ENCODE peak calls at places on chromosomes 11 and 22, in eight cellular contexts. M is hepatocyte, B is K562, I is GM12878, J is A673, O is neural progenitor cell, Y is DND-41, F is HCT116. U is an unnamed sample. For H3K4me1, the result is how much of the 10 kb centered on the place peaks cover.

GRCh38 chr11:119505861-119506260 is 82.9 kb upstream of the THY1 start:
- DNase-seq in Y (no peak), B (no peak), I (no peak), J (no peak), O (no peak), F (no peak), M (no peak), U (no peak)

GRCh38 chr11:11022126-11022730 is 164.4 kb upstream of the ZBED5 start:
- DNase-seq in O (no peak), J (peak), B (peak), I (no peak), F (peak), Y (no peak), M (peak), U (no peak)

GRCh38 chr11:111720801-111721494 is 45.2 kb downstream of the PPP2R1B start:
- DNase-seq in F (no peak), M (no peak), B (no peak), J (no peak), O (no peak), Y (no peak), I (no peak), U (no peak)

GRCh38 chr11:926341-926916 is 759 bp downstream of the AP2A2 start:
- DNase-seq in J (peak), F (peak), B (peak), Y (no peak), O (peak), I (no peak), M (peak), U (no peak)

GRCh38 chr22:29988719-29989118 is 91.5 kb upstream of the HORMAD2 start:
- DNase-seq in O (no peak), Y (no peak), I (no peak), F (no peak), B (no peak), M (no peak), J (no peak), U (no peak)

GRCh38 chr22:31631381-31631780 is 30.6 kb downstream of the PISD start:
- DNase-seq in M (no peak), O (no peak), B (no peak), I (no peak), J (no peak), Y (no peak), F (no peak), U (no peak)

GRCh38 chr22:31451709-31452571 is 37.7 kb downstream of the EIF4ENIF1 start:
- DNase-seq in B (peak), Y (no peak), M (peak), O (peak), I (peak), J (peak), F (peak), U (peak)

GRCh38 chr22:38830026-38830844 is 13.6 kb downstream of the NPTXR start:
- DNase-seq in M (no peak), I (no peak), O (no peak), B (no peak), Y (no peak), J (no peak), F (no peak), U (no peak)

GRCh38 chr11:11279956-11280689 is 72.9 kb downstream of the CSNK2A3 start:
- DNase-seq in B (no peak), Y (peak), M (peak), F (no peak), J (peak), I (no peak), O (no peak), U (no peak)

GRCh38 chr11:2584812-2585565 is 114.8 kb downstream of the KCNQ1OT1 start:
- DNase-seq in B (no peak), I (no peak), J (no peak), Y (peak), M (peak), F (no peak), O (no peak), U (no peak)

GRCh38 chr11:13242564-13242963 is 35.0 kb upstream of the BMAL1 start:
- DNase-seq in B (no peak), J (no peak), O (no peak), F (no peak), I (no peak), Y (no peak), M (no peak), U (no peak)

GRCh38 chr22:24683671-24684070 is 80.7 kb downstream of the GGT1 start:
- DNase-seq in I (no peak), M (no peak), B (no peak), J (peak), F (no peak), O (no peak), Y (no peak), U (no peak)

GRCh38 chr22:38080847-38081635 is 2.9 kb downstream of the SLC16A8 start:
- DNase-seq in J (peak), M (peak), I (no peak), O (peak), B (no peak), F (no peak), Y (no peak), U (no peak)

GRCh38 chr11:35845860-35846259 is 98.0 kb upstream of the LDLRAD3 start:
- DNase-seq in F (no peak), O (no peak), I (no peak), J (no peak), M (no peak), Y (no peak), B (no peak), U (no peak)

GRCh38 chr22:26763633-26764295 is 106.4 kb downstream of the MIAT start:
- DNase-seq in O (no peak), F (no peak), Y (no peak), B (no peak), J (no peak), M (peak), I (no peak), U (peak)

GRCh38 chr11:130177782-130178181 is 18.2 kb downstream of the ST14 start:
- DNase-seq in Y (no peak), J (no peak), M (no peak), O (no peak), I (no peak), F (no peak), B (no peak), U (no peak)

GRCh38 chr22:28821452-28821851 is 21.1 kb upstream of the XBP1 start:
- DNase-seq in O (no peak), M (no peak), F (no peak), B (no peak), I (no peak), Y (peak), J (no peak), U (no peak)

GRCh38 chr11:56714206-56714605 is 15.3 kb downstream of the OR9G1 start:
- DNase-seq in B (no peak), M (no peak), Y (peak), O (no peak), F (no peak), I (no peak), J (no peak), U (no peak)

GRCh38 chr11:30567148-30567547 is 19.0 kb downstream of the MPPED2 start:
- DNase-seq in M (no peak), J (peak), O (no peak), Y (no peak), I (no peak), B (no peak), F (no peak), U (no peak)

GRCh38 chr11:19728436-19728835 is 15.8 kb downstream of the NAV2 start:
- DNase-seq in F (no peak), B (no peak), J (no peak), M (peak), I (no peak), O (no peak), Y (no peak), U (no peak)

GRCh38 chr11:35141538-35141937 is 2.6 kb downstream of the CD44 start:
- DNase-seq in Y (no peak), M (no peak), I (no peak), J (no peak), O (no peak), B (no peak), F (no peak), U (peak)

GRCh38 chr22:29037340-29037932 is 24.2 kb downstream of the C22orf31 start:
- DNase-seq in I (no peak), B (no peak), F (no peak), M (no peak), J (no peak), O (no peak), Y (no peak), U (no peak)

GRCh38 chr11:23021287-23021863 is 161.1 kb upstream of the CCDC179 start:
- DNase-seq in J (peak), Y (peak), B (peak), M (peak), O (peak), F (no peak), I (no peak), U (no peak)

GRCh38 chr11:126060651-126061220 is 1.9 kb downstream of the CDON start:
- DNase-seq in O (peak), F (no peak), Y (no peak), J (no peak), M (peak), B (no peak), I (no peak), U (no peak)

DNA sequence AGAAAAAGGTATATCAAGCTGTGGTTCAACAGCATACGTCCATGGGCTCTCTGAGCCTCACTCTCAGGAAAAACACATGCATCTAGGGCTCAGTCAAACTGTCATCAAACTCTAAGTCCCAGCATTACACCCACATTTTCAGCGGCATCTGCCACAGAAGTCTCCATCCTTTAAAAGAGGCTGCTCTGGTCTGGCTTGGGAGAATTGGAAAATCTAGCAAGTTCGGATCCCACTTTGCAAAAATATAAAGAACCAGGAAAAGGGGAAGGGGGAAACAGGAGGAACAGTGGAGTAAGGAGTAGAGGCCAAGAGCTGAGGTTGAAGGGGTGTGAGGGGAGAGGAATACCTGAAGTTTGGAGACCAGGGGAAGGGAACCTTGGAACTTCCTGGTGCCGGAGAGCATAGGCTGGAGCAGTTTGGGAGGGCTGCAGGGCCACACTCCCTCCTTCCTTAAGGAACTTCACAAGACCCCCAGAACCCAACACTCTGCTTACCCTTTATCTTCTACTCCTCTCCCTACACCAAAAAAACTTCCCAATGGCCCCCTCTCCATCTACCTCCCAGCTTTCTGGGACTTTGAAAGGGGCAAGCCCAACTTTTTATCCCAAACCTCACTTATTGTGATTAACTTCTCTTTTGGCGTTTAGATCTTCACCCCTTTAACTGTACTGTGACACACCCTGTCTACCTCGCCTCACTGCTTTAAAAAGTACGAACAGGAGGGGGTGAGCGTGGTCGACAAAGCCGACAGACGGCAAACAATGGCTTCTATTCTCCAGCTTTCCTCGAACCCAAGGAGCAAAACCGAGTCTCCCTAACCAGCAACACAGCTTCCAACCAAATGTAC is 4.0 kb downstream of the PAX6 start:
- DNase-seq in O (peak), M (no peak), I (no peak), Y (no peak), B (no peak), F (no peak), J (no peak), U (no peak)
- H3K4me1 ChIP-seq in O (under half), M (under half), I (under half), Y (under half), B (under half), F (under half), J (under half), U (under half)

GRCh38 chr11:94402355-94402754 is 1.1 kb upstream of the GPR83 start:
- DNase-seq in Y (no peak), O (no peak), F (no peak), B (no peak), I (no peak), M (no peak), J (no peak), U (peak)

GRCh38 chr11:94400075-94400838 is 962 bp downstream of the GPR83 start:
- DNase-seq in F (no peak), O (no peak), I (no peak), B (peak), Y (no peak), J (no peak), M (no peak), U (no peak)

GRCh38 chr11:94405062-94405461 is 3.8 kb upstream of the GPR83 start:
- DNase-seq in F (no peak), O (no peak), Y (no peak), I (no peak), B (no peak), M (no peak), J (no peak), U (no peak)

GRCh38 chr11:94400839-94401772 is at the start of gene GPR83:
- DNase-seq in Y (no peak), I (no peak), M (peak), B (no peak), F (no peak), O (peak), J (peak), U (no peak)

DNA sequence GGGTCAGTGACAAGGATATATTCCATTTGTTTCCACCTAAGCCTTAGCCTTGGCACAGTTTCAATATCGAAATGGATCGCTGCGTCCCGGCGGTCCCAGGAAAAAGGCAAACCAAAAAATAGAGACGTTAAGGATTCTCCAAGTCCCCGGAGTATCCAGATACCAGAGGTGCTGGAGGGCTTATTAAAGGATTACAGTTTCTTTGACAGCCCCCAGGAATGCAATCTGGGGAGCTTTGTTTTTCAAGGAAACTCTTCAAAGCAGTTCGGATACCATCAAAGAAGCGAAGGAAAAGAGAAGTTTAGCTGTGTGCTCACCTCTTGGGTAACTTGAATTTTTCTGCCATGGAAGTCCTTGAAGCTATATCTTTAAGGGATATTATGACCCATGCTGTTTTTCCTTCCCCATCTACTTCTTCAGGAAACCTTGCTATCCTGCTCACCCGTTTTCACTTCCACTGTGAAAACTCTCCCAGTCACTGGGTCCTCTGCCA is 600 bp upstream of the GPR83 start:
- DNase-seq in O (peak), I (no peak), F (no peak), J (no peak), B (no peak), Y (no peak), M (no peak), U (no peak)
- TF ChIP-seq EZH2 in O (no peak), I (no peak), F (no peak), J (no peak), B (no peak), Y (no peak), M (no peak), U (no peak)

DNA sequence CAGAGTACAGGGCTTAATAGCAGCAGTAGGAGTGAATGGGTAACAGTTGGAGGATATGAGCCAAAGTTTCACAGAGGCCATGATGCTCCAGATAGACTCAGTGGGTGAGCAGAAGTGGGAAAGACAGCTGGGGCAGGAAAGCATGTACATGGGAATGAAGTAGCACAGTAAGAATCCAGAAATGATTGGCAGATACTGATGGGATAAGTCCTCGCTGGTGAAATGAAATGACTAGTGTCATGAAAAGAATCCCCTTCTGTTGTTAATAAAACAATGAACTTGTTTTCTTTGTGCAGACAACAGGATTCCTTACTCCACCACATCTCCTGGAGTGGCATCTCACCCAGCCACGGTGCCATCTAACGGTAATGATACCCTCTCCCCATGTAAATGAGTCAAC is 17.4 kb upstream of the PANX1 start:
- DNase-seq in Y (no peak), I (no peak), B (no peak), J (no peak), F (no peak), O (no peak), M (no peak), U (no peak)
- H3K4me1 ChIP-seq in Y (under half), I (under half), B (under half), J (under half), F (under half), O (under half), M (under half), U (under half)

GRCh38 chr11:66727883-66728759 is 895 bp downstream of the SPTBN2 start:
- DNase-seq in Y (no peak), O (peak), F (no peak), B (peak), J (peak), I (no peak), M (peak), U (no peak)
- TF ChIP-seq EZH2 in Y (no peak), O (peak), F (no peak), B (no peak), J (no peak), I (no peak), M (no peak), U (no peak)

GRCh38 chr11:68828957-68829356 is 12.8 kb downstream of the CPT1A start:
- DNase-seq in M (no peak), Y (no peak), I (no peak), B (no peak), F (no peak), O (no peak), J (no peak), U (no peak)

GRCh38 chr11:68828155-68828931 is 13.4 kb downstream of the CPT1A start:
- DNase-seq in J (no peak), B (no peak), O (no peak), I (no peak), F (no peak), M (no peak), Y (no peak), U (no peak)

GRCh38 chr11:68827733-68828132 is 14.0 kb downstream of the CPT1A start:
- DNase-seq in M (no peak), B (no peak), F (no peak), Y (no peak), O (no peak), J (no peak), I (no peak), U (no peak)

GRCh38 chr11:68832476-68833176 is 9.1 kb downstream of the CPT1A start:
- DNase-seq in B (no peak), F (no peak), Y (no peak), I (no peak), O (no peak), J (no peak), M (no peak), U (peak)

DNA sequence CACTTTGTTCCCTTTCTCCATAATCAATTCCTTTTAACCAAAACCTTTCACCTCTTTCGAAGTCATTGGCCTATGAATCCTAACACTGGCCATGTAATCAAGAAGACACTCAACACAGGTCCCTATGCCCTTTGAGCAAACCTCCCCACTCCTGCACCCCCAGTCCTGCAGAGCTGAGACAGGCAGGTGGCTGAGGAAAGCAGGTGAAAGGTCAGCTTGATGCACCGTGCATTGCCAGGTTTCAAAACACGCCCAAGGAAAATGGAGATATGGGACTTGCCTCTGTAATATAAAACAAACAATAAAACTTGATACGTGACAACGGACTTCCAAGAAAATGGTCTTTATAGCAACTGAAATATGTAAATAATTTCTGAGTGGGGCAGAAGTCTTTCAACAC is 10.6 kb downstream of the CPT1A start:
- DNase-seq in O (no peak), F (no peak), I (no peak), B (no peak), Y (no peak), J (no peak), M (no peak), U (no peak)
- H3K4me1 ChIP-seq in O (under half), F (under half), I (under half), B (under half), Y (under half), J (under half), M (under half), U (under half)